ENCODE peak calls at places on chromosome 16, in nine cellular contexts. E is suprapubic skin; I is activated CD8-positive, alpha-beta memory T cell treated with anti-CD3 and anti-CD28 coated beads, Interleukin-2, amount 10 ng/mL, durations not matched to agents 7 days and 5 days; T is caudate nucleus; C is SW 1271; Q is NCI-H187; H is non-pigmented ciliary epithelial cell; S is adipocyte; D is fibroblast of lung. P is an unnamed sample.
A peak's percentile ranks its signal among the peaks of the same experiment; 100 is the strongest.

GRCh38 chr16:73713301-73713700 is 583.3 kb upstream of the PSMD7 start:
- DNase-seq in E (no peak), I (no peak), T (peak; percentile 55), C (no peak), Q (no peak), H (no peak), S (no peak), D (no peak), P (no peak)

GRCh38 chr16:47727131-47727530 is 266.0 kb downstream of the PHKB start:
- DNase-seq in E (no peak), I (no peak), T (no peak), C (no peak), Q (no peak), H (no peak), S (no peak), D (no peak), P (no peak)

GRCh38 chr16:53482123-53482522 is 20.9 kb downstream of the AKTIP start:
- DNase-seq in E (no peak), I (no peak), T (no peak), C (no peak), Q (no peak), H (no peak), S (no peak), D (no peak), P (no peak)

GRCh38 chr16:85157372-85157771 is 45.1 kb upstream of the CIBAR2 start:
- DNase-seq in E (no peak), I (no peak), T (no peak), C (no peak), Q (no peak), H (no peak), S (no peak), D (no peak), P (no peak)

GRCh38 chr16:12539185-12539929 is 264.3 kb downstream of the CPPED1 start:
- DNase-seq in E (no peak), I (peak; percentile 84), T (no peak), C (no peak), Q (no peak), H (peak; percentile 58), S (peak; percentile 20), D (peak; percentile 77), P (peak; percentile 34)

GRCh38 chr16:72818286-72818845 is 229.6 kb downstream of the ZFHX3 start:
- DNase-seq in E (no peak), I (no peak), T (no peak), C (no peak), Q (no peak), H (no peak), S (peak; percentile 9), D (peak; percentile 31), P (no peak)

GRCh38 chr16:23959069-23959800 is 123.5 kb downstream of the PRKCB start:
- DNase-seq in E (no peak), I (peak; percentile 39), T (no peak), C (no peak), Q (no peak), H (no peak), S (no peak), D (no peak), P (peak; percentile 20)

GRCh38 chr16:85888405-85889331 is 10.3 kb upstream of the IRF8 start:
- DNase-seq in E (no peak), I (peak; percentile 56), T (no peak), C (peak; percentile 65), Q (no peak), H (peak; percentile 87), S (peak; percentile 25), D (peak; percentile 85), P (peak; percentile 46)

GRCh38 chr16:5333991-5334390 is 236.4 kb upstream of the EEF2KMT start:
- DNase-seq in E (no peak), I (no peak), T (no peak), C (no peak), Q (no peak), H (no peak), S (no peak), D (peak; percentile 55), P (no peak)